ENCODE peak calls at places on chromosomes 1 and 21, in five cellular contexts. J is stimulated activated CD4-positive, alpha-beta T cell treated with anti-CD3 and anti-CD28 coated beads, Interleukin-1b, Interleukin-23, amount 100 ng/mL, for 24 hours; D is HL-60; I is heart right ventricle; F is OCI-LY7. S is an unnamed sample.

GRCh38 chr1:202584707-202585590 is 125.3 kb downstream of the SYT2 start:
- DNase-seq in F (no peak), I (no peak), J (no peak), D (no peak), S (no peak)

GRCh38 chr1:41512701-41513387 is 28.4 kb upstream of the EDN2 start:
- DNase-seq in D (no peak), J (no peak), I (no peak), F (no peak), S (no peak)

GRCh38 chr1:76240321-76240720 is 165.8 kb downstream of the ST6GALNAC3 start:
- DNase-seq in D (no peak), J (no peak), F (peak), I (no peak), S (no peak)

GRCh38 chr1:116556289-116557006 is 14.4 kb downstream of the CD58 start:
- DNase-seq in D (no peak), F (no peak), I (peak), J (peak), S (no peak)

GRCh38 chr21:28277324-28277723 is 715.4 kb downstream of the LTN1 start:
- DNase-seq in F (no peak), D (no peak), I (no peak), J (no peak), S (no peak)

GRCh38 chr1:30778156-30778978 is 20.8 kb upstream of the LAPTM5 start:
- DNase-seq in I (no peak), J (no peak), D (no peak), F (no peak), S (no peak)

GRCh38 chr1:15738416-15739113 is 2.5 kb downstream of the SLC25A34 start:
- DNase-seq in J (no peak), D (no peak), I (no peak), F (no peak), S (no peak)

GRCh38 chr21:36615274-36615964 is 83.5 kb upstream of the SIM2 start:
- DNase-seq in D (no peak), F (peak), I (no peak), J (no peak), S (no peak)

GRCh38 chr1:164560076-164560475 is 1.1 kb downstream of the PBX1 start:
- DNase-seq in I (no peak), J (no peak), D (no peak), F (no peak), S (no peak)

GRCh38 chr1:189851806-189852367 is 625.8 kb downstream of the BRINP3 start:
- DNase-seq in J (no peak), F (no peak), I (no peak), D (no peak), S (no peak)

GRCh38 chr1:84387480-84388163 is 10.7 kb upstream of the DNASE2B start:
- DNase-seq in J (no peak), F (peak), D (no peak), I (no peak), S (no peak)

GRCh38 chr1:218686258-218686657 is 341.1 kb downstream of the TGFB2 start:
- DNase-seq in D (no peak), J (no peak), F (no peak), I (no peak), S (no peak)

GRCh38 chr21:46486481-46487000 is 27.9 kb downstream of the DIP2A start:
- DNase-seq in D (no peak), J (no peak), F (no peak), I (no peak), S (no peak)

GRCh38 chr1:70143052-70143659 is 62.2 kb downstream of the LRRC40 start:
- DNase-seq in D (no peak), F (no peak), I (no peak), J (no peak), S (no peak)

GRCh38 chr1:183198463-183198862 is 12.4 kb downstream of the LAMC2 start:
- DNase-seq in J (no peak), I (no peak), D (no peak), F (no peak), S (no peak)

GRCh38 chr1:2344744-2345296 is 46.5 kb downstream of the MORN1 start:
- DNase-seq in D (no peak), J (no peak), I (no peak), F (no peak), S (no peak)

GRCh38 chr1:5917281-5917590 is 75.0 kb downstream of the NPHP4 start:
- DNase-seq in D (no peak), F (no peak), J (no peak), I (no peak), S (no peak)

GRCh38 chr1:227885135-227885647 is 62.5 kb downstream of the WNT9A start:
- DNase-seq in F (no peak), D (no peak), I (peak), J (no peak), S (no peak)

GRCh38 chr1:205318231-205318991 is 3.1 kb downstream of the NUAK2 start:
- DNase-seq in F (no peak), J (no peak), D (no peak), I (no peak), S (no peak)

GRCh38 chr1:220825819-220826551 is 39.3 kb downstream of the MTARC1 start:
- DNase-seq in D (no peak), F (no peak), I (no peak), J (no peak), S (no peak)

GRCh38 chr21:45293214-45293725 is 5.6 kb upstream of the POFUT2 start:
- DNase-seq in F (no peak), D (no peak), J (no peak), I (peak), S (no peak)

GRCh38 chr1:41381691-41382530 is 20.7 kb downstream of the FOXO6 start:
- DNase-seq in F (no peak), J (no peak), I (no peak), D (no peak), S (no peak)

GRCh38 chr21:45787371-45787770 is 143.8 kb downstream of the PCBP3 start:
- DNase-seq in I (no peak), J (no peak), D (no peak), F (no peak), S (no peak)

GRCh38 chr1:1940123-1940425 is 21.0 kb upstream of the TMEM52 start:
- DNase-seq in I (no peak), F (no peak), D (no peak), J (no peak), S (no peak)

GRCh38 chr1:1014896-1015681 is 1.8 kb downstream of the ISG15 start:
- DNase-seq in J (no peak), I (no peak), D (no peak), F (peak), S (no peak)

GRCh38 chr1:117780981-117781475 is 148.4 kb downstream of the GDAP2 start:
- DNase-seq in I (no peak), F (no peak), J (no peak), D (no peak), S (no peak)

GRCh38 chr1:110119843-110120242 is 7.6 kb downstream of the UBL4B start:
- DNase-seq in F (no peak), J (no peak), D (no peak), I (no peak), S (no peak)

S was measured in KG1.